ENCODE peak calls at places on chromosome 19, in ten cellular contexts. L is A549; F is BE2C; Y is PC-9; V is PC-3; W is iPS DF 6.9; H is naive thymus-derived CD4-positive, alpha-beta T cell; I is thoracic aorta; K is endothelial cell of umbilical vein; U is uterus. M is an unnamed sample. For H3K4me1 and H3K9me3, the result is how much of the 10 kb centered on the place peaks cover.

GRCh38 chr19:49869484-49870308 is 2.3 kb upstream of the PNKP start:
- DNase-seq in F (peak), Y (peak), H (peak), K (peak), V (peak), L (peak), U (peak), W (no peak), I (peak), M (peak)

GRCh38 chr19:39046037-39046821 is 13.9 kb upstream of the FBXO27 start:
- DNase-seq in V (peak), H (no peak), L (peak), F (peak), U (no peak), I (no peak), W (no peak), K (no peak), Y (peak), M (no peak)

GRCh38 chr19:19538767-19539166 is 702 bp downstream of the CILP2 start:
- DNase-seq in W (no peak), L (no peak), K (no peak), Y (peak), H (no peak), I (no peak), F (no peak), V (no peak), U (no peak), M (no peak)

GRCh38 chr19:43997631-43998290 is 5.0 kb upstream of the ZNF230 start:
- DNase-seq in Y (no peak), K (no peak), V (no peak), F (no peak), W (no peak), I (no peak), H (no peak), U (no peak), L (no peak), M (no peak)

GRCh38 chr19:6423499-6424189 is 967 bp downstream of the KHSRP start:
- DNase-seq in F (peak), V (peak), H (no peak), W (no peak), I (no peak), K (peak), L (no peak), U (peak), Y (no peak), M (peak)

GRCh38 chr19:11890634-11891033 is 3.1 kb downstream of the ZNF69 start:
- DNase-seq in L (no peak), I (no peak), U (no peak), H (no peak), F (no peak), K (no peak), W (no peak), Y (no peak), V (no peak), M (no peak)

GRCh38 chr19:46599716-46600392 is 1.3 kb upstream of the CALM3 start:
- DNase-seq in F (no peak), H (no peak), I (no peak), Y (no peak), W (no peak), L (peak), U (no peak), K (no peak), V (no peak), M (no peak)

GRCh38 chr19:29625316-29625715 is 19.2 kb downstream of the POP4 start:
- DNase-seq in I (no peak), F (no peak), H (no peak), U (no peak), V (no peak), K (no peak), L (no peak), W (no peak), Y (no peak), M (no peak)

GRCh38 chr19:18743281-18743825 is 47.8 kb downstream of the COMP start:
- DNase-seq in L (no peak), F (peak), W (no peak), U (peak), K (peak), Y (no peak), V (no peak), I (no peak), H (no peak), M (peak)

GRCh38 chr19:58566989-58567388 is 6.1 kb downstream of the MZF1 start:
- DNase-seq in I (no peak), H (no peak), L (no peak), U (no peak), Y (no peak), F (no peak), W (no peak), K (no peak), V (no peak), M (no peak)

GRCh38 chr19:13095934-13096890 is 6.4 kb downstream of the LYL1 start:
- DNase-seq in Y (no peak), V (peak), H (no peak), L (peak), I (no peak), U (peak), K (peak), W (no peak), F (peak), M (no peak)

GRCh38 chr19:5150331-5150901 is 181.5 kb downstream of the KDM4B start:
- DNase-seq in F (no peak), K (no peak), V (no peak), W (no peak), U (no peak), Y (no peak), L (no peak), I (peak), H (no peak), M (no peak)

GRCh38 chr19:29708553-29709439 is 6.3 kb downstream of the C19orf12 start:
- DNase-seq in F (no peak), K (no peak), H (no peak), U (no peak), L (no peak), Y (no peak), V (no peak), I (no peak), W (no peak), M (no peak)

GRCh38 chr19:58510084-58510862 is 1.5 kb downstream of the SLC27A5 start:
- DNase-seq in F (no peak), K (no peak), V (no peak), L (no peak), U (no peak), I (no peak), Y (no peak), H (no peak), W (no peak), M (no peak)

GRCh38 chr19:49499030-49499670 is 2.9 kb downstream of the RPS11 start:
- DNase-seq in L (no peak), I (no peak), V (no peak), H (no peak), K (no peak), F (no peak), W (no peak), Y (no peak), U (no peak), M (no peak)

GRCh38 chr19:6723108-6723618 is 2.7 kb upstream of the C3 start:
- DNase-seq in F (no peak), L (peak), I (no peak), V (peak), U (peak), Y (peak), W (no peak), H (no peak), K (no peak), M (no peak)

GRCh38 chr19:41421314-41421713 is 5.9 kb downstream of the B3GNT8 start:
- DNase-seq in K (no peak), U (no peak), W (no peak), V (no peak), I (no peak), Y (no peak), L (no peak), H (no peak), F (no peak), M (no peak)

GRCh38 chr19:21789761-21790160 is 22.4 kb upstream of the ZNF100 start:
- DNase-seq in U (no peak), W (no peak), F (no peak), L (no peak), V (no peak), I (no peak), Y (peak), H (no peak), K (no peak), M (no peak)

GRCh38 chr19:31506102-31506501 is 156.9 kb upstream of the TSHZ3 start:
- DNase-seq in L (no peak), F (no peak), H (no peak), I (no peak), Y (no peak), W (no peak), U (no peak), K (no peak), V (no peak), M (no peak)

GRCh38 chr19:6686628-6686975 is 16.6 kb upstream of the TNFSF14 start:
- DNase-seq in I (no peak), W (no peak), Y (no peak), K (no peak), U (no peak), H (no peak), F (no peak), V (no peak), L (no peak), M (no peak)

GRCh38 chr19:45245826-45246225 is 619 bp upstream of the EXOC3L2 start:
- DNase-seq in Y (no peak), H (no peak), U (no peak), L (no peak), V (no peak), I (no peak), W (no peak), F (no peak), K (no peak), M (no peak)

GRCh38 chr19:58311345-58311744 is 6.2 kb downstream of the ERVK3-1 start:
- DNase-seq in L (no peak), I (no peak), Y (no peak), W (no peak), V (no peak), H (no peak), U (no peak), F (no peak), K (no peak), M (no peak)

GRCh38 chr19:15265849-15266248 is 33.6 kb upstream of the EPHX3 start:
- DNase-seq in K (peak), Y (no peak), V (peak), I (peak), F (peak), U (peak), H (no peak), W (no peak), L (no peak), M (peak)

GRCh38 chr19:58181902-58182576 is 822 bp upstream of the ZNF274 start:
- DNase-seq in I (no peak), H (peak), W (peak), U (no peak), K (peak), Y (peak), V (peak), F (peak), L (peak), M (peak)

GRCh38 chr19:32177686-32178085 is 167.7 kb upstream of the ZNF507 start:
- DNase-seq in H (no peak), F (no peak), K (no peak), I (no peak), L (no peak), Y (no peak), U (no peak), V (no peak), W (no peak), M (no peak)

GRCh38 chr19:11324079-11324661 is 15.3 kb downstream of the RAB3D start:
- DNase-seq in L (peak), F (peak), V (peak), Y (peak), K (peak), I (peak), U (peak), H (no peak), W (no peak), M (peak)

GRCh38 chr19:47381653-47382279 is 32.7 kb downstream of the DHX34 start:
- DNase-seq in L (no peak), H (no peak), W (no peak), I (no peak), U (no peak), F (no peak), K (no peak), Y (no peak), V (no peak), M (no peak)

DNA sequence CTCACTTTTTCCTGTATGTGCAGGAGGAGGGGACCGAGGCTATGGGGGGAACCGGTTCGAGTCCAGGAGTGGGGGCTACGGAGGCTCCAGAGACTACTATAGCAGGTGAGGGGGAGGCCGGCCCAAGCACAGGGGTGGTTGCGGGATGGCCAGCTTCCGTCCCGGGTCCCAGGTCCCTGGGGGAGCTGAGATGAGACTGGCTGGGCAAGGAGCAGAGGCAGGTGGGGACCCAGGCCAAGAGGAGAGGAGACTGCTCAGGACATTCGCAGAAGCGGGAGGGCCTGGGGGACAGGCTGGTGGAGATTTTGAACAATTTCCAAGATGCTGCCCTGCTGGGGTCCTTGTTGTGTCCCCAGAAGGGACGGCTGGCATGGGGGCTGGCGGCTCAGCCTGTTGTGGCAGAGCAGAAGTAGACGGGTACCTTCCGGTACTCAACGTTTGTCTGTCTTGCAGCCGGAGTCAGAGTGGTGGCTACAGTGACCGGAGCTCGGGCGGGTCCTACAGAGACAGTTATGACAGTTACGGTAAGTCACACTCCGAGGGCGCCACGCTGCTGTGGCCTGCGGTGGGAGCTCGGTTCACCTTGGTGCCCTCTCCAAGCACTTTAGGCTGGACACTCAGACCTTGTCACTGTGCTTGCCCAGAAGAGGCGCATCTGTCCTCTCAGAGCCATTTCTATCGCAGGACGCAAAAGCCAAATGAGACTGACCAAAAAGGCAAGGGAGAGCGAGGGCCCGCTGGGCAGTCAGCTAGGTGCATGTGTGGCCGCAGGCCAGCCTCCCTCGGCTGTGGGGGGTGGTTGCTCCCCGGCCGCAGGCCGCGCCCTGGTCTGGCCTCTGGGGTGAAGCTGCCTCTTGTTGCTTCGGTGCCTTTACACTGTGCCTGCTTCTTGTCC is 2.6 kb downstream of the CIRBP start:
- DNase-seq in U (peak), L (no peak), F (no peak), W (no peak), I (no peak), H (no peak), Y (no peak), V (no peak), K (no peak), M (no peak)
- H3K4me1 ChIP-seq in U (half or more), L (half or more), F (under half), W (under half), I (half or more), H (half or more), Y (under half), V (half or more), K (under half), M (under half)

GRCh38 chr19:48397636-48398328 is 4.3 kb downstream of the GRIN2D start:
- DNase-seq in U (no peak), I (no peak), H (no peak), K (no peak), L (no peak), V (no peak), F (no peak), W (no peak), Y (no peak), M (no peak)

GRCh38 chr19:48403606-48404005 is 10.1 kb downstream of the GRIN2D start:
- DNase-seq in Y (peak), U (no peak), H (no peak), K (peak), I (no peak), V (peak), F (peak), L (peak), W (no peak), M (peak)

GRCh38 chr19:48400018-48400742 is 6.7 kb downstream of the GRIN2D start:
- DNase-seq in L (peak), H (no peak), K (peak), U (no peak), V (peak), I (no peak), Y (peak), W (no peak), F (peak), M (peak)

GRCh38 chr19:48398329-48399235 is 5.1 kb downstream of the GRIN2D start:
- DNase-seq in W (no peak), Y (peak), L (peak), V (peak), F (peak), H (peak), I (peak), K (peak), U (no peak), M (no peak)

GRCh38 chr19:48401277-48401676 is 7.8 kb downstream of the GRIN2D start:
- DNase-seq in L (no peak), I (no peak), W (no peak), K (no peak), F (no peak), H (no peak), V (no peak), Y (peak), U (no peak), M (no peak)
- H3K9me3 ChIP-seq in L (under half), I (under half), W (under half), K (under half), F (under half), H (under half), V (under half), Y (under half), U (under half), M (under half)

GRCh38 chr19:3431760-3432397 is 48.4 kb downstream of the SMIM24 start:
- DNase-seq in H (no peak), U (no peak), K (no peak), I (no peak), W (no peak), L (no peak), V (no peak), F (no peak), Y (no peak), M (no peak)

GRCh38 chr19:3434630-3435553 is 45.4 kb downstream of the SMIM24 start:
- DNase-seq in Y (peak), L (peak), I (peak), U (peak), F (peak), H (peak), V (peak), K (peak), W (peak), M (peak)

GRCh38 chr19:3433313-3433712 is 47.0 kb downstream of the SMIM24 start:
- DNase-seq in F (no peak), U (no peak), L (no peak), I (no peak), Y (no peak), W (no peak), K (no peak), V (no peak), H (no peak), M (no peak)

DNA sequence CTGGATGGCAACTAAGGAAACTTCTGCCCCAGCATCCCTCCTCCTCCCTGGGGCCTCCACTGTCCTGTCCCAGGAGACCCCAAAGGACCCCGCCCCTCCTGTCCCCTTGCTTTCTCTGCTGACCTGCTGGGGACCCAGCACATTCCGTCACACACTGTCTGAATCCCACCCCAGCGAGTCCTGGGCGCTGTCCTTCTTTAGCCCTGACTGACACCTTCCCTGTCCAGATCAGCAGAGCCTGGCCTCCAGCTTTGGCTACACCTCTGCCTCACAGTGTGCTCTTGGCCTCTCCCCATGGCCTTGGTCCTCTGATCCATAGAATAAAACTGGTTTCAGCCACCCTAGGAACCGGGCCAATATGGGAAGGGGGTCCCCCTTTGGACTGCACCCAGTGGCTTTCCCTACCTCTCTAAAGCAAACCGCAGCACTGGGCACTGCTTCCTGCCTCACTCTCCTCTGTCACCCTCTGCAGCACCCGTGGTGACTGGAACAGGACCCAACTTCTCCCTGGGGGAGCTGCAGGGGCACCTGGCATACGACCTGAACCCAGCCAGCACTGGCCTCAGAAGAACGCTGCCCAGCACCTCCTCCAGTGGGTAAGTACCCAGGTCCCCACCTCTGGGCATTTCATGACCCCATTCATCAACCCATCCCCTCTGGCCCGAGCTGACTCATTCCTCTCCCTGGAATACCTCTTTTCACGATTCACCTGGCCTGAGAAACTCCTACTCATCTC is 46.4 kb downstream of the SMIM24 start:
- DNase-seq in W (no peak), K (no peak), U (no peak), F (no peak), V (no peak), L (no peak), H (no peak), I (no peak), Y (no peak), M (no peak)
- H3K4me3 ChIP-seq in W (no peak), K (no peak), U (no peak), F (no peak), V (no peak), L (no peak), H (no peak), I (peak), Y (no peak), M (no peak)

GRCh38 chr19:54607782-54608150 is 14.3 kb downstream of the LILRA1 start:
- DNase-seq in I (no peak), F (no peak), W (no peak), L (no peak), V (no peak), Y (no peak), H (no peak), K (no peak), U (no peak), M (no peak)
- H3K4me1 ChIP-seq in I (under half), F (under half), W (under half), L (under half), V (under half), Y (under half), H (under half), K (under half), U (under half), M (under half)

GRCh38 chr19:51873097-51873496 is 14.7 kb downstream of the ZNF577 start:
- DNase-seq in H (no peak), F (no peak), U (no peak), W (no peak), V (no peak), I (no peak), K (no peak), L (no peak), Y (no peak), M (no peak)
- H3K9me3 ChIP-seq in H (half or more), F (under half), U (under half), W (under half), V (half or more), I (half or more), K (under half), L (half or more), Y (half or more), M (under half)